ENCODE peak calls at places on chromosomes 7 and 10, in four cellular contexts. L, Q, H and W are unnamed samples.

GRCh38 chr7:143239822-143240221 is 18.0 kb downstream of the TAS2R40 start:
- DNase-seq in L (peak; percentile 19), Q (no peak), H (no peak), W (peak; percentile 19)

GRCh38 chr10:93580824-93581223 is 14.4 kb downstream of the FFAR4 start:
- DNase-seq in L (no peak), Q (peak; percentile 90), H (peak; percentile 85), W (peak; percentile 33)

GRCh38 chr10:103745264-103746247 is 109.8 kb downstream of the SH3PXD2A start:
- DNase-seq in L (peak; percentile 89), Q (peak; percentile 53), H (no peak), W (peak; percentile 44)

GRCh38 chr10:43262902-43263466 is 3.9 kb downstream of the RASGEF1A start:
- DNase-seq in L (no peak), Q (no peak), H (no peak), W (no peak)

GRCh38 chr10:108586424-108586823 is 1336.9 kb downstream of the XPNPEP1 start:
- DNase-seq in L (no peak), Q (no peak), H (no peak), W (no peak)

GRCh38 chr7:85065888-85066485 is 120.9 kb downstream of the SEMA3D start:
- DNase-seq in L (no peak), Q (no peak), H (no peak), W (peak; percentile 8)

GRCh38 chr10:48286356-48286755 is 11.9 kb upstream of the FRMPD2 start:
- DNase-seq in L (no peak), Q (no peak), H (no peak), W (no peak)

GRCh38 chr10:29734980-29735627 is 100.3 kb upstream of the SVIL start:
- DNase-seq in L (peak; percentile 19), Q (peak; percentile 66), H (peak; percentile 31), W (no peak)

GRCh38 chr10:988667-989545 is 672 bp downstream of the GTPBP4 start:
- DNase-seq in L (no peak), Q (no peak), H (peak; percentile 11), W (peak; percentile 28)

GRCh38 chr10:13614530-13615332 is 28.0 kb downstream of the PRPF18 start:
- DNase-seq in L (peak; percentile 79), Q (peak; percentile 87), H (no peak), W (peak; percentile 78)

GRCh38 chr7:101146-101545 is 91.2 kb upstream of the FAM20C start:
- DNase-seq in L (no peak), Q (no peak), H (no peak), W (no peak)

GRCh38 chr7:54837167-54837566 is 78.2 kb upstream of the SEC61G start:
- DNase-seq in L (no peak), Q (no peak), H (no peak), W (no peak)

GRCh38 chr10:49606981-49607535 is 3.1 kb upstream of the SLC18A3 start:
- DNase-seq in L (peak; percentile 62), Q (peak; percentile 85), H (peak; percentile 78), W (peak; percentile 45)

GRCh38 chr7:112152186-112152585 is 54.0 kb downstream of the DOCK4 start:
- DNase-seq in L (no peak), Q (no peak), H (no peak), W (no peak)

GRCh38 chr7:128041203-128041602 is 10.0 kb upstream of the LRRC4 start:
- DNase-seq in L (no peak), Q (no peak), H (no peak), W (peak; percentile 76)

GRCh38 chr7:47940482-47941001 is 7.7 kb downstream of the PKD1L1 start:
- DNase-seq in L (peak; percentile 85), Q (no peak), H (no peak), W (peak; percentile 77)

GRCh38 chr10:124911124-124912051 is 30.5 kb upstream of the ZRANB1 start:
- DNase-seq in L (no peak), Q (peak; percentile 15), H (no peak), W (peak; percentile 67)

GRCh38 chr10:103197177-103197576 is 4.1 kb upstream of the NT5C2 start:
- DNase-seq in L (peak; percentile 9), Q (peak; percentile 59), H (no peak), W (peak; percentile 75)

GRCh38 chr7:151174246-151175046 is 7.0 kb upstream of the GBX1 start:
- DNase-seq in L (no peak), Q (peak; percentile 68), H (no peak), W (peak; percentile 11)

GRCh38 chr10:31768467-31768866 is 160.2 kb downstream of the ARHGAP12 start:
- DNase-seq in L (no peak), Q (no peak), H (no peak), W (peak; percentile 78)

DNA sequence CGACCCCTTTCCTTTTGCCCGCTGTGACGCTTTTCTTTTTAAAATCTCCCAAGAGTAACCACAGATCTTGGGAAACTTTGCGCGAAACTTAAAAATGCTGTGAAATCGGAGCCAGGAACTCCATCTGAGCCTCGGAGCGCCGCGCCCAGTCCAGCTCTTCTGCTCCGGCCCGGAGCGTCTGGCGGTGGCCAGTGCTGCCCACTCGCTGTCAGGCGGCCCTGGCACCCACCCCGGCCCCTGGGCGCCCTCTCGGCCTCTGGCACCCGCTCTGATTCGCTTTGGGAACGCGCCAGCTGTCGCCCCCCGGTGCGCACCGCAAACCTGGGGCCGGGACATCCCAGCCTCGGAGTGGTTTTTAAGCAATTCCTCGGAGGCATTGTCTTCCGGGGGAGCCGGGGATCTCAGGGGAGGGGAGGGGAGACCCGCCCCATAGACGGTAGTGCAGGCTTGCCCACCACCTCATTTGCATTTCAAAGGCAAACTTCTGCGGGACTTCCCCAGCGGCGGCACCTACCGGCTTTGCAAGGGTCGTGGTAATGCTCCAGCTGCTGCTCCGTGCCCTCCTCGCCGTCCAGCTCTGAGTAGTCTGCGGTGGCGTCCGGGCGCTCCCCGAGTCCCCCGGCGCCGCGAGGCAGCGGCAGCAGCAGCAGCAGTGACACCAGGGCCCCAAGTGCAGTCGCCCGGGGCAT is 585 bp downstream of the TLL2 start:
- DNase-seq in L (peak; percentile 7), Q (no peak), H (no peak), W (peak; percentile 11)
- H3K18ac ChIP-seq in L (no peak overlapping the region), Q (no peak overlapping the region), H (peak overlapping the region; percentile 89), W (no peak overlapping the region)

GRCh38 chr10:11595395-11595692 is 16.1 kb downstream of the USP6NL start:
- DNase-seq in L (no peak), Q (peak; percentile 18), H (no peak), W (peak; percentile 74)
- H3K18ac ChIP-seq in L (no peak overlapping the region), Q (peak overlapping the region; percentile 41), H (no peak overlapping the region), W (no peak overlapping the region)

GRCh38 chr7:23334482-23335056 is 35.4 kb downstream of the MALSU1 start:
- DNase-seq in L (no peak), Q (no peak), H (no peak), W (peak; percentile 99)

GRCh38 chr7:23335141-23335540 is 36.0 kb downstream of the MALSU1 start:
- DNase-seq in L (no peak), Q (no peak), H (no peak), W (no peak)

GRCh38 chr7:23332881-23333612 is 33.9 kb downstream of the MALSU1 start:
- DNase-seq in L (no peak), Q (no peak), H (no peak), W (peak; percentile 65)

GRCh38 chr7:23332193-23332592 is 33.1 kb downstream of the MALSU1 start:
- DNase-seq in L (no peak), Q (no peak), H (no peak), W (peak; percentile 26)

DNA sequence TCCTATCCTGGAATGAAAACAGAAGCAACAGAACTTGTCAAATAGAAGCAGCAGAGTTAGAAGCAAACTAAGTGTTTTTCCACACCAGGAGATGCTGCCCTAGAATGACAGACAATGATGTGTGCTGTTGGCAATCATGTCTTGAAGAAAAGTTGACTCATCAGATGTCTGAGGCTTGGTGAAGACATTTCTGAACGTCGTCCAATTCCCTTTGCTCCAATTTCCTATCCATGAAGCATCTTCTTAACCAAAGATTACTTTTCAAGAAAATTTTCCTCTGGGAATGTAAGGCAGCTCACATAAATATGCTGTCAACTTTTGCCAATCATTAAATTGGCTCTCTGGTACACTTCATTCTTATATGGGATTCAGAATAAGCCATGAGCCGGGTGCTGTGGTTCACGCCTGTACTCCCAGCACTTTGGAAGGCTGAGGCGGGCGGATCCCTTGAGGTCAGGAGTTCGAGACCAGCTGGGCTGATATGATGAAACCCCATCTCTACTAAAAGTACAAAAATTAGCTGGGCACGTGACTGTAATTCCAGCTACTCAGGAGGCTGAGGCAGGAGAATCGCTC is 34.6 kb downstream of the MALSU1 start:
- DNase-seq in L (no peak), Q (no peak), H (no peak), W (peak; percentile 96)
- H3K18ac ChIP-seq in L (no peak overlapping the region), Q (no peak overlapping the region), H (no peak overlapping the region), W (peak overlapping the region; percentile 44)

DNA sequence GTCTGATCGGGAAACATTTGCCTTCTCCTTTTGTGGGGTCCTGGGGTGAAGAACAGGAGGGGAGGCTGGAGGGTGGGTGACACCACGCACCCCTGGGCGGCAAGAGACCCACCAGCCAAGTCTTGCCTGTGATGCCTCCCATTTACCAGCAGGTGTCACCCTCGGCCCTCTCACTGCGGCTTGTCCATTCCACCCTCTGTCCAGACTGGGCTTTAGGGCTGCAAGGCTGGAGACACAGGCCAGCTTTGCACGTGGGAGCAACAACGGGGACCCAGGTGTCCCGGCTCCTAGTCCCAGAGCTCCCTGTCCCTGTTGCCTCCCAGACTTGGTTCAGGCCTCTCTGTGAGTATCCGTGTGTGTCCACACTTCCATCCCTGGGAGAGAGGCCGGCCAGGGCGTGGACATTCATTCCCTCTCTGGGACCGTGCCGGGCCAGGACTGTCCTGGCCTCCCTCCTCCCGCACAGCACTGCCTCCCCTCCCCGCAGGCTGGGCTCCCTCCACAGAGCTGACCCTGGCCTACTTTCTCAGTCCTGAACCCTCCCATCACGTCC is 36.2 kb upstream of the GTF2IRD1 start:
- DNase-seq in L (peak; percentile 52), Q (peak; percentile 69), H (peak; percentile 77), W (peak; percentile 61)
- H3K18ac ChIP-seq in L (no peak overlapping the region), Q (no peak overlapping the region), H (peak overlapping the region; percentile 93), W (no peak overlapping the region)

DNA sequence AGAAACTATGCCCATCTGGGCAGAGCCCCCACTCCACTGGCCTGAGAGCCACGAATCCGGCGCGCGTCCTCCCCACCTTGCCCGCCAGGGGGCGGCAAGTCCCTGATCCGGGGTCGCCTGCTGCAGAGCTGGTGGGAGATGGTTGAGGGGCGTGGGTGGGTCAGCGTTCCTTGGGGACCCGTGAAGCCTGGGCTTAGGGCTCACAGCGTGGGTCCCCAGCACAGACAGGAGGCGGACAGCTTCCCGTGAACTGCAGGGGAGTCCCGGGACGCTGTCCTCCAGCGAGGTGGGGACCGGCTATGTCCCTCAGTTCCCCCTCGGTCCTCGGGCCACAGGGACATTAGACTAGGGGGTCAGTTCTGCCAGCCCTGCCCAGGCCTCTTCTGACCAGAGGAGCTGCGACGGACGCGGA is 574 bp upstream of the POP7 start:
- DNase-seq in L (peak; percentile 59), Q (peak; percentile 76), H (peak; percentile 87), W (peak; percentile 59)
- H3K18ac ChIP-seq in L (peak overlapping the region; percentile 94), Q (peak overlapping the region; percentile 46), H (peak overlapping the region; percentile 97), W (no peak overlapping the region)

DNA sequence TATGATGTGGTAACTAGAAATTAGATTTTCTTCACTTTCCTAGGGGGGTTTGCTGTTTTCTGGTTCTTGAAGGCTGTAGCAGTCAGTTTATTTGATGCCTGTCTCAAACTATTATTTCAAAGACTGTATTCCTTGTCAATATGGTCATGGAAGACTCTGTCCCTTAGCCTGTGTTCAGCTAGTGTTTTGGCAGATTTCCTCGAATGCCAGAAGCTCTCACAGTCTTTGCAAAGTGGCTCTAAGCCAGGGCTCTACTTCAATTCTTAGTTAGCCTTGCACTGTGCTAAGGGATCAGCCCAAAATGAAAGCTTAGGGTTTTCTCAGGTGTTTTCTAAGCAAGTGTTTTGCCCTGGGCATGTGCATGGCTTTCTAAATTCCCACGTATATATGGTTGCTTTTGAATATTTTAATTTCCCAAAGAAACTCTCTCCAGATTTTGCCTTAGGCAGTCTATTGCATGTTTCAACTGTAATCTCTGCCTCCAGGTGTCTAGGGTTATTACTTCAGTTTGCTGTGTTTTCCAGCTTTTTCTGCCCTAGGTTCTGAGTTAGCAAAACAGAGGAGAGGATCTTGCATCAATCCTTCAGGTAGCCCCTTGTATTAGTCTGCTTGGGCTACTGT is 7.2 kb upstream of the C1GALT1 start:
- DNase-seq in L (no peak), Q (no peak), H (no peak), W (no peak)
- H3K18ac ChIP-seq in L (no peak overlapping the region), Q (peak overlapping the region; percentile 60), H (no peak overlapping the region), W (no peak overlapping the region)

GRCh38 chr10:22542773-22543172 is 171.6 kb downstream of the PIP4K2A start:
- DNase-seq in L (no peak), Q (no peak), H (no peak), W (no peak)
- H3K18ac ChIP-seq in L (no peak overlapping the region), Q (no peak overlapping the region), H (peak overlapping the region; percentile 8), W (no peak overlapping the region)